ENCODE peak calls at places on chromosomes 1 and 21, in five cellular contexts. O is sigmoid colon, W is NCI-H1092 treated with DMSO at 0.1 percent for 48 hours, P is astrocyte of the spinal cord, I is glutamatergic neuron. V is an unnamed sample.

GRCh38 chr1:47231314-47232186 is 475 bp downstream of the TAL1 start:
- DNase-seq in W (no peak), I (no peak), P (peak; percentile 35), O (no peak), V (peak; percentile 25)

GRCh38 chr1:84611091-84611490 is 36.9 kb upstream of the CTBS start:
- DNase-seq in W (no peak), I (no peak), O (no peak), P (no peak), V (no peak)

GRCh38 chr1:113615425-113615824 is 143.9 kb downstream of the PHTF1 start:
- DNase-seq in W (no peak), I (no peak), O (no peak), P (peak; percentile 56), V (no peak)

GRCh38 chr1:177838910-177839309 is 130.9 kb downstream of the SEC16B start:
- DNase-seq in W (no peak), O (no peak), I (no peak), P (no peak), V (no peak)

GRCh38 chr1:153646672-153647374 is 11.7 kb upstream of the SNAPIN start:
- DNase-seq in P (no peak), O (no peak), I (no peak), W (no peak), V (no peak)

GRCh38 chr1:70293186-70293843 is 61.2 kb downstream of the ANKRD13C start:
- DNase-seq in W (no peak), I (no peak), O (no peak), P (no peak), V (no peak)

GRCh38 chr1:65845758-65846060 is 53.0 kb downstream of the PDE4B start:
- DNase-seq in P (no peak), I (no peak), O (no peak), W (no peak), V (no peak)

GRCh38 chr21:25845729-25846256 is 111.0 kb downstream of the GABPA start:
- DNase-seq in O (no peak), P (no peak), I (no peak), W (no peak), V (no peak)